ENCODE peak calls at places on chromosomes 1 and 21, in six cellular contexts. One of them, this sample, is unnamed.

GRCh38 chr1:203906932-203907331 is 45.5 kb downstream of the SNRPE start:
- DNase-seq in PC-9: peak; percentile 96
- DNase-seq in fibroblast of lung: peak; percentile 93
- DNase-seq in brain microvascular endothelial cell: peak; percentile 88
- DNase-seq in IMR-90: peak; percentile 93
- DNase-seq in heart left ventricle: no peak
- DNase-seq in this sample: peak; percentile 74

GRCh38 chr1:41109316-41110263 is 88.1 kb upstream of the SLFNL1 start:
- DNase-seq in IMR-90: peak; percentile 95
- DNase-seq in heart left ventricle: peak; percentile 41
- DNase-seq in fibroblast of lung: peak; percentile 96
- DNase-seq in brain microvascular endothelial cell: peak; percentile 92
- DNase-seq in PC-9: peak; percentile 92
- DNase-seq in this sample: peak; percentile 77

GRCh38 chr1:92343061-92343460 is 44.2 kb downstream of the RPAP2 start:
- DNase-seq in fibroblast of lung: peak; percentile 3
- DNase-seq in brain microvascular endothelial cell: no peak
- DNase-seq in IMR-90: no peak
- DNase-seq in heart left ventricle: no peak
- DNase-seq in PC-9: no peak
- DNase-seq in this sample: peak; percentile 32

GRCh38 chr1:74732960-74733615 is at the start of the genes CRYZ and TYW3:
- DNase-seq in IMR-90: peak; percentile 92
- DNase-seq in PC-9: peak; percentile 88
- DNase-seq in fibroblast of lung: peak; percentile 95
- DNase-seq in brain microvascular endothelial cell: peak; percentile 94
- DNase-seq in heart left ventricle: peak; percentile 92
- DNase-seq in this sample: peak; percentile 66

GRCh38 chr1:167052389-167052788 is 37.8 kb downstream of the GPA33 start:
- DNase-seq in brain microvascular endothelial cell: no peak
- DNase-seq in fibroblast of lung: no peak
- DNase-seq in PC-9: no peak
- DNase-seq in heart left ventricle: no peak
- DNase-seq in IMR-90: no peak
- DNase-seq in this sample: no peak

GRCh38 chr1:17287377-17287776 is 20.6 kb upstream of the PADI4 start:
- DNase-seq in PC-9: peak; percentile 92
- DNase-seq in fibroblast of lung: peak; percentile 61
- DNase-seq in brain microvascular endothelial cell: peak; percentile 61
- DNase-seq in IMR-90: peak; percentile 73
- DNase-seq in heart left ventricle: no peak
- DNase-seq in this sample: no peak

GRCh38 chr21:33360281-33360680 is 35.5 kb downstream of the IFNAR1 start:
- DNase-seq in heart left ventricle: no peak
- DNase-seq in brain microvascular endothelial cell: peak; percentile 51
- DNase-seq in PC-9: no peak
- DNase-seq in fibroblast of lung: peak; percentile 53
- DNase-seq in IMR-90: peak; percentile 80
- DNase-seq in this sample: no peak

GRCh38 chr1:155940993-155941844 is at the start of gene RXFP4:
- DNase-seq in IMR-90: no peak
- DNase-seq in heart left ventricle: no peak
- DNase-seq in brain microvascular endothelial cell: no peak
- DNase-seq in PC-9: peak; percentile 62
- DNase-seq in fibroblast of lung: no peak
- DNase-seq in this sample: no peak

GRCh38 chr1:40886318-40887011 is 24.3 kb upstream of the CITED4 start:
- DNase-seq in IMR-90: no peak
- DNase-seq in brain microvascular endothelial cell: no peak
- DNase-seq in fibroblast of lung: no peak
- DNase-seq in PC-9: no peak
- DNase-seq in heart left ventricle: no peak
- DNase-seq in this sample: no peak

GRCh38 chr1:94253456-94254042 is 16.2 kb upstream of the ARHGAP29 start:
- DNase-seq in IMR-90: no peak
- DNase-seq in PC-9: no peak
- DNase-seq in brain microvascular endothelial cell: no peak
- DNase-seq in heart left ventricle: no peak
- DNase-seq in fibroblast of lung: no peak
- DNase-seq in this sample: no peak

GRCh38 chr1:209150114-209150513 is 433.4 kb upstream of the CAMK1G start:
- DNase-seq in heart left ventricle: no peak
- DNase-seq in IMR-90: peak; percentile 15
- DNase-seq in brain microvascular endothelial cell: peak; percentile 29
- DNase-seq in PC-9: no peak
- DNase-seq in fibroblast of lung: peak; percentile 61
- DNase-seq in this sample: peak; percentile 25

GRCh38 chr1:19046972-19047371 is 90.5 kb upstream of the IFFO2 start:
- DNase-seq in fibroblast of lung: no peak
- DNase-seq in PC-9: no peak
- DNase-seq in IMR-90: no peak
- DNase-seq in brain microvascular endothelial cell: no peak
- DNase-seq in heart left ventricle: no peak
- DNase-seq in this sample: no peak

GRCh38 chr1:199010933-199011332 is 372.1 kb downstream of the PTPRC start:
- DNase-seq in brain microvascular endothelial cell: peak; percentile 41
- DNase-seq in PC-9: no peak
- DNase-seq in IMR-90: peak; percentile 75
- DNase-seq in heart left ventricle: no peak
- DNase-seq in fibroblast of lung: no peak
- DNase-seq in this sample: no peak

GRCh38 chr1:44941424-44942324 is 44.7 kb downstream of the EIF2B3 start:
- DNase-seq in IMR-90: no peak
- DNase-seq in fibroblast of lung: no peak
- DNase-seq in brain microvascular endothelial cell: no peak
- DNase-seq in PC-9: no peak
- DNase-seq in heart left ventricle: no peak
- DNase-seq in this sample: no peak

GRCh38 chr1:203144661-203145060 is 17.1 kb downstream of the ADORA1 start:
- DNase-seq in brain microvascular endothelial cell: no peak
- DNase-seq in heart left ventricle: no peak
- DNase-seq in IMR-90: peak; percentile 48
- DNase-seq in fibroblast of lung: no peak
- DNase-seq in PC-9: no peak
- DNase-seq in this sample: no peak

GRCh38 chr1:54153548-54154439 is 994 bp upstream of the CDCP2 start:
- DNase-seq in fibroblast of lung: peak; percentile 70
- DNase-seq in PC-9: peak; percentile 66
- DNase-seq in brain microvascular endothelial cell: peak; percentile 55
- DNase-seq in IMR-90: peak; percentile 65
- DNase-seq in heart left ventricle: no peak
- DNase-seq in this sample: peak; percentile 71

GRCh38 chr1:226626577-226626956 is 78.0 kb downstream of the STUM start:
- DNase-seq in IMR-90: peak; percentile 59
- DNase-seq in fibroblast of lung: peak; percentile 75
- DNase-seq in heart left ventricle: peak; percentile 75
- DNase-seq in PC-9: peak; percentile 39
- DNase-seq in brain microvascular endothelial cell: peak; percentile 61
- DNase-seq in this sample: peak; percentile 19

GRCh38 chr1:225596152-225596551 is 56.8 kb downstream of the ENAH start:
- DNase-seq in heart left ventricle: no peak
- DNase-seq in IMR-90: peak; percentile 24
- DNase-seq in brain microvascular endothelial cell: no peak
- DNase-seq in fibroblast of lung: no peak
- DNase-seq in PC-9: no peak
- DNase-seq in this sample: no peak

GRCh38 chr1:8371372-8371991 is 53.6 kb downstream of the SLC45A1 start:
- DNase-seq in IMR-90: no peak
- DNase-seq in PC-9: no peak
- DNase-seq in fibroblast of lung: peak; percentile 43
- DNase-seq in brain microvascular endothelial cell: no peak
- DNase-seq in heart left ventricle: no peak
- DNase-seq in this sample: no peak

GRCh38 chr1:60959701-60960100 is 122.7 kb upstream of the NFIA start:
- DNase-seq in fibroblast of lung: no peak
- DNase-seq in heart left ventricle: no peak
- DNase-seq in PC-9: no peak
- DNase-seq in brain microvascular endothelial cell: no peak
- DNase-seq in IMR-90: no peak
- DNase-seq in this sample: no peak

GRCh38 chr1:51708911-51709760 is 92.2 kb downstream of the OSBPL9 start:
- DNase-seq in PC-9: no peak
- DNase-seq in fibroblast of lung: no peak
- DNase-seq in heart left ventricle: no peak
- DNase-seq in IMR-90: no peak
- DNase-seq in brain microvascular endothelial cell: no peak
- DNase-seq in this sample: no peak

GRCh38 chr1:177779325-177779965 is 190.4 kb downstream of the SEC16B start:
- DNase-seq in brain microvascular endothelial cell: no peak
- DNase-seq in heart left ventricle: no peak
- DNase-seq in IMR-90: no peak
- DNase-seq in PC-9: no peak
- DNase-seq in fibroblast of lung: no peak
- DNase-seq in this sample: no peak

GRCh38 chr1:12132078-12132477 is 34.7 kb upstream of the TNFRSF1B start:
- DNase-seq in IMR-90: peak; percentile 57
- DNase-seq in PC-9: peak; percentile 96
- DNase-seq in fibroblast of lung: peak; percentile 67
- DNase-seq in brain microvascular endothelial cell: no peak
- DNase-seq in heart left ventricle: no peak
- DNase-seq in this sample: no peak

GRCh38 chr1:115762792-115763191 is 5.7 kb downstream of the CASQ2 start:
- DNase-seq in fibroblast of lung: no peak
- DNase-seq in heart left ventricle: no peak
- DNase-seq in IMR-90: no peak
- DNase-seq in brain microvascular endothelial cell: no peak
- DNase-seq in PC-9: no peak
- DNase-seq in this sample: no peak

GRCh38 chr1:115767403-115767802 is 1.1 kb downstream of the CASQ2 start:
- DNase-seq in fibroblast of lung: no peak
- DNase-seq in heart left ventricle: peak; percentile 33
- DNase-seq in brain microvascular endothelial cell: no peak
- DNase-seq in PC-9: peak; percentile 15
- DNase-seq in IMR-90: no peak
- DNase-seq in this sample: peak; percentile 66

GRCh38 chr1:115761601-115762302 is 6.8 kb downstream of the CASQ2 start:
- DNase-seq in IMR-90: no peak
- DNase-seq in brain microvascular endothelial cell: no peak
- DNase-seq in fibroblast of lung: peak; percentile 16
- DNase-seq in PC-9: no peak
- DNase-seq in heart left ventricle: no peak
- DNase-seq in this sample: no peak

GRCh38 chr1:115765091-115765490 is 3.4 kb downstream of the CASQ2 start:
- DNase-seq in IMR-90: no peak
- DNase-seq in fibroblast of lung: no peak
- DNase-seq in PC-9: no peak
- DNase-seq in brain microvascular endothelial cell: no peak
- DNase-seq in heart left ventricle: no peak
- DNase-seq in this sample: no peak

DNA sequence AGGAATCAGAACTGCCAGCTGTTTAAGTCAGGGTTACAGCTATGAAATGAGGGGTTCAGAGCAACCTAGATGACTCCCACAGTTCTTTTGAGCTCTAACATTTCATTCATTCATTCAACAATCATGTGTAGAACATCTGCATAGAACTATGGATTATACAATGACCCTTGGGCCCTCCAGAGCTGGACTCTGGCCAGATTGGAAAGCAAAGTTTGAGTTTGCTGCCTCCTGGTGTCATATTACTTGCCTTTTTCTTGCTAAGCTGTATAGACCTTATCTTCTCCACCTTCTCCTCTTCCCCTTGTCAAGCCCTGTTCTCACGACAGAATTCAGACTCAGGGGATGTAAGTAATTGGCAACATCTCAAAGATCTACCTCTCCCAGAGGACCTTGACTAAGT is 4.0 kb downstream of the CASQ2 start:
- DNase-seq in fibroblast of lung: peak; percentile 64
- DNase-seq in IMR-90: peak; percentile 18
- DNase-seq in brain microvascular endothelial cell: peak; percentile 40
- DNase-seq in PC-9: peak; percentile 70
- DNase-seq in heart left ventricle: no peak
- DNase-seq in this sample: no peak
- TF ChIP-seq CTCF in fibroblast of lung: peak; percentile 64
- TF ChIP-seq CTCF in IMR-90: peak; percentile 42
- TF ChIP-seq CTCF in brain microvascular endothelial cell: peak; percentile 57
- TF ChIP-seq CTCF in PC-9: peak; percentile 85
- TF ChIP-seq CTCF in heart left ventricle: peak; percentile 58
- TF ChIP-seq CTCF in this sample: peak; percentile 55

GRCh38 chr21:39345440-39345839 is 3.4 kb downstream of the HMGN1 start:
- DNase-seq in IMR-90: no peak
- DNase-seq in fibroblast of lung: no peak
- DNase-seq in brain microvascular endothelial cell: no peak
- DNase-seq in heart left ventricle: no peak
- DNase-seq in PC-9: no peak
- DNase-seq in this sample: no peak
- H3K4me3 ChIP-seq in IMR-90: no peak overlapping the region
- H3K4me3 ChIP-seq in fibroblast of lung: no peak overlapping the region
- H3K4me3 ChIP-seq in brain microvascular endothelial cell: no peak overlapping the region
- H3K4me3 ChIP-seq in heart left ventricle: no peak overlapping the region
- H3K4me3 ChIP-seq in PC-9: no peak overlapping the region
- H3K4me3 ChIP-seq in this sample: peak overlapping the region; percentile 97

GRCh38 chr1:30342535-30343141 is 380.7 kb downstream of the MATN1 start:
- DNase-seq in IMR-90: no peak
- DNase-seq in PC-9: no peak
- DNase-seq in heart left ventricle: no peak
- DNase-seq in fibroblast of lung: no peak
- DNase-seq in brain microvascular endothelial cell: no peak
- DNase-seq in this sample: no peak

GRCh38 chr1:30338765-30339164 is 384.6 kb downstream of the MATN1 start:
- DNase-seq in IMR-90: no peak
- DNase-seq in brain microvascular endothelial cell: no peak
- DNase-seq in heart left ventricle: no peak
- DNase-seq in PC-9: no peak
- DNase-seq in fibroblast of lung: no peak
- DNase-seq in this sample: no peak

GRCh38 chr1:30339866-30340265 is 383.5 kb downstream of the MATN1 start:
- DNase-seq in brain microvascular endothelial cell: no peak
- DNase-seq in IMR-90: no peak
- DNase-seq in heart left ventricle: no peak
- DNase-seq in PC-9: no peak
- DNase-seq in fibroblast of lung: no peak
- DNase-seq in this sample: no peak

GRCh38 chr1:30343562-30343961 is 379.8 kb downstream of the MATN1 start:
- DNase-seq in heart left ventricle: no peak
- DNase-seq in IMR-90: no peak
- DNase-seq in fibroblast of lung: no peak
- DNase-seq in PC-9: no peak
- DNase-seq in brain microvascular endothelial cell: no peak
- DNase-seq in this sample: no peak

DNA sequence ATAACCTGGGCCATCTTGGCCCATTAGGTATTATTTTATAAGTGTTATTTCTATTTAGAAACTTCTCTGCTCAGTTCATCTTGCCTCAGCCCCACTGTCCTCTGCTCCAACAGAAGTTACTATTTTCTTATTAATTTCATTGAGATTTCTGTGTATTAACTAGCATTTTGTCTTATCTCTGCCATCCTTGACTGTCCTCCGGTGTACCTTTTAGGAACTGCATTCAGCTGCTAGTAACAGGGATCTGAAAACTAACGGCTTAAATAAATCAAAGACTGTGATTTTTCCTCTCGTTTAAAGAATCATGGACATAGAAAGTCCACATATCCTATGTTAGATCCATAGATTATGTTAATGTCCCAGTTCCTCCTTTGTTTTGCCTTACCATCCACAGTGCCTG is 382.5 kb downstream of the MATN1 start:
- DNase-seq in PC-9: no peak
- DNase-seq in IMR-90: no peak
- DNase-seq in heart left ventricle: no peak
- DNase-seq in brain microvascular endothelial cell: no peak
- DNase-seq in fibroblast of lung: no peak
- DNase-seq in this sample: no peak
- TF ChIP-seq CTCF in PC-9: no peak
- TF ChIP-seq CTCF in IMR-90: no peak
- TF ChIP-seq CTCF in heart left ventricle: no peak
- TF ChIP-seq CTCF in brain microvascular endothelial cell: peak; percentile 20
- TF ChIP-seq CTCF in fibroblast of lung: no peak
- TF ChIP-seq CTCF in this sample: no peak

GRCh38 chr21:45234127-45234526 is 53.6 kb downstream of the POFUT2 start:
- DNase-seq in fibroblast of lung: no peak
- DNase-seq in heart left ventricle: no peak
- DNase-seq in brain microvascular endothelial cell: no peak
- DNase-seq in PC-9: no peak
- DNase-seq in IMR-90: no peak
- DNase-seq in this sample: no peak
- H3K4me3 ChIP-seq in fibroblast of lung: no peak overlapping the region
- H3K4me3 ChIP-seq in heart left ventricle: peak overlapping the region; percentile 15
- H3K4me3 ChIP-seq in brain microvascular endothelial cell: no peak overlapping the region
- H3K4me3 ChIP-seq in PC-9: no peak overlapping the region
- H3K4me3 ChIP-seq in IMR-90: no peak overlapping the region
- H3K4me3 ChIP-seq in this sample: no peak overlapping the region

This sample was measured in retinal pigment epithelial cell.